ENCODE peak calls at places on chromosomes 5 and 9, in seven cellular contexts. M is mesendoderm, H is H9, V is H1, R is neuronal stem cell, Z is mesenchymal stem cell, B is trophoblast cell. W is an unnamed sample.

GRCh38 chr9:121776009-121776738 is 124.7 kb downstream of the DAB2IP start:
- DNase-seq in Z (no peak), B (no peak), V (no peak), H (no peak), M (no peak), R (no peak), W (no peak)

GRCh38 chr5:169944922-169945675 is 35.2 kb downstream of the INSYN2B start:
- DNase-seq in V (no peak), B (no peak), H (no peak), Z (no peak), R (no peak), M (peak; percentile 28), W (peak; percentile 21)

GRCh38 chr5:3269400-3270169 is 326.0 kb upstream of the IRX1 start:
- DNase-seq in H (no peak), M (no peak), V (no peak), B (no peak), R (no peak), Z (no peak), W (no peak)

GRCh38 chr9:18184034-18184800 is 289.7 kb upstream of the ADAMTSL1 start:
- DNase-seq in H (no peak), M (no peak), Z (no peak), R (no peak), V (no peak), B (no peak), W (no peak)

GRCh38 chr5:43037929-43038510 is 2.1 kb downstream of the ANXA2R start:
- DNase-seq in V (no peak), Z (peak; percentile 62), B (no peak), H (no peak), M (peak; percentile 55), R (no peak), W (peak; percentile 92)

GRCh38 chr9:120386390-120387131 is 193.4 kb downstream of the CDK5RAP2 start:
- DNase-seq in M (no peak), B (no peak), V (no peak), H (no peak), R (no peak), Z (no peak), W (no peak)

GRCh38 chr5:25716680-25717079 is 1071.9 kb upstream of the CDH10 start:
- DNase-seq in M (no peak), V (no peak), B (no peak), Z (no peak), H (no peak), R (no peak), W (no peak)

GRCh38 chr5:143501176-143501840 is 97.8 kb upstream of the NR3C1 start:
- DNase-seq in B (no peak), R (no peak), Z (no peak), H (no peak), M (no peak), V (no peak), W (no peak)

GRCh38 chr5:136080483-136081180 is 51.8 kb downstream of the TGFBI start:
- DNase-seq in R (peak; percentile 88), Z (peak; percentile 90), V (peak; percentile 47), M (peak; percentile 91), B (peak; percentile 64), H (peak; percentile 87), W (peak; percentile 94)

GRCh38 chr9:17859987-17860386 is 281.1 kb downstream of the SH3GL2 start:
- DNase-seq in V (no peak), H (no peak), M (no peak), Z (no peak), R (no peak), B (no peak), W (no peak)

GRCh38 chr5:18000744-18001143 is 366.5 kb downstream of the TAF11L14 start:
- DNase-seq in R (no peak), B (no peak), Z (no peak), M (no peak), H (no peak), V (no peak), W (no peak)

GRCh38 chr9:16100596-16101091 is 547.8 kb downstream of the CCDC171 start:
- DNase-seq in H (peak; percentile 33), Z (peak; percentile 77), R (no peak), V (no peak), M (peak; percentile 28), B (no peak), W (peak; percentile 71)

GRCh38 chr5:150144211-150144801 is 11.3 kb downstream of the PDGFRB start:
- DNase-seq in V (no peak), R (no peak), M (no peak), H (no peak), B (peak; percentile 34), Z (peak; percentile 81), W (peak; percentile 86)

GRCh38 chr5:133866160-133866902 is 102.1 kb downstream of the C5orf15 start:
- DNase-seq in B (no peak), Z (no peak), R (no peak), H (no peak), V (no peak), M (no peak), W (no peak)

GRCh38 chr9:132241840-132242620 is 80.2 kb downstream of the NTNG2 start:
- DNase-seq in R (no peak), V (no peak), B (peak; percentile 11), M (no peak), Z (peak; percentile 60), H (peak; percentile 56), W (no peak)

GRCh38 chr5:132483101-132483500 is 7.5 kb downstream of the IRF1 start:
- DNase-seq in V (no peak), R (no peak), B (peak; percentile 25), H (no peak), Z (no peak), M (no peak), W (no peak)

GRCh38 chr9:91328186-91328585 is 33.5 kb downstream of the AUH start:
- DNase-seq in Z (no peak), R (no peak), V (no peak), B (peak; percentile 79), M (no peak), H (no peak), W (peak; percentile 40)

GRCh38 chr5:150347003-150347402 is 10.5 kb upstream of the TCOF1 start:
- DNase-seq in B (no peak), H (no peak), V (no peak), Z (no peak), R (no peak), M (peak; percentile 13), W (no peak)

GRCh38 chr5:93602261-93603149 is 19.5 kb downstream of the NR2F1 start:
- DNase-seq in V (no peak), M (peak; percentile 90), B (no peak), Z (peak; percentile 49), H (peak; percentile 71), R (no peak), W (peak; percentile 33)

GRCh38 chr9:133584559-133585476 is 24.4 kb downstream of the FAM163B start:
- DNase-seq in Z (peak; percentile 41), V (no peak), R (no peak), M (peak; percentile 49), H (peak; percentile 62), B (no peak), W (no peak)

GRCh38 chr5:32270178-32270577 is 42.6 kb downstream of the MTMR12 start:
- DNase-seq in H (no peak), M (no peak), R (no peak), B (no peak), Z (no peak), V (no peak), W (no peak)
- H2BK5ac ChIP-seq in H (no peak overlapping the region), M (no peak overlapping the region), R (no peak overlapping the region), B (no peak overlapping the region), Z (no peak overlapping the region), V (no peak overlapping the region), W (no peak overlapping the region)

DNA sequence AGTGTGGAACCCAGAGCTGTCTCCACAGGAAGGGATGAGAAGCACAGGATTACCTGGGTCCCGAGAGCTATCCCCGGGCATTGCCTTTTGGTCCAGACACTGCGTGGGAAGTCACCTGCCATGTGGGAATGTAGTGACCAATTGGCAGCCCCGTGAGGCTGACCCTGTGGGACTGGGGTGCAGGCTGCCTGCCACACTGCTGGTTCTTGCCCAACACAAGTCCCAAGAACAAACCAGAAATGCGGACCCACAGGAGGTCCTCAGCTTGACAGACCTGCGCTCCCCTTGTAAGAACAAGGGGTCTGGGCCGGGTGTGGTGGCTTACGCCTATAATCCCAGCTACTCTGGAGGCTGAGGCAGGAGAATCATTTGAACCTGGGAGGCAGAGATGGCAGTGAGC is 2.4 kb upstream of the FGD3 start:
- DNase-seq in B (no peak), Z (no peak), V (no peak), M (no peak), H (no peak), R (no peak), W (no peak)
- H2BK5ac ChIP-seq in B (no peak overlapping the region), Z (no peak overlapping the region), V (no peak overlapping the region), M (no peak overlapping the region), H (no peak overlapping the region), R (no peak overlapping the region), W (no peak overlapping the region)

GRCh38 chr9:89892053-89892419 is 287.2 kb downstream of the GADD45G start:
- DNase-seq in M (no peak), Z (no peak), H (no peak), R (no peak), V (no peak), B (no peak), W (no peak)
- H2BK5ac ChIP-seq in M (no peak overlapping the region), Z (no peak overlapping the region), H (no peak overlapping the region), R (no peak overlapping the region), V (no peak overlapping the region), B (no peak overlapping the region), W (no peak overlapping the region)

GRCh38 chr9:81833563-81834345 is 94.5 kb upstream of the SPATA31D4 start:
- DNase-seq in V (no peak), Z (peak; percentile 85), H (no peak), B (no peak), M (no peak), R (no peak), W (peak; percentile 66)
- H2BK5ac ChIP-seq in V (no peak overlapping the region), Z (no peak overlapping the region), H (no peak overlapping the region), B (no peak overlapping the region), M (no peak overlapping the region), R (no peak overlapping the region), W (no peak overlapping the region)

DNA sequence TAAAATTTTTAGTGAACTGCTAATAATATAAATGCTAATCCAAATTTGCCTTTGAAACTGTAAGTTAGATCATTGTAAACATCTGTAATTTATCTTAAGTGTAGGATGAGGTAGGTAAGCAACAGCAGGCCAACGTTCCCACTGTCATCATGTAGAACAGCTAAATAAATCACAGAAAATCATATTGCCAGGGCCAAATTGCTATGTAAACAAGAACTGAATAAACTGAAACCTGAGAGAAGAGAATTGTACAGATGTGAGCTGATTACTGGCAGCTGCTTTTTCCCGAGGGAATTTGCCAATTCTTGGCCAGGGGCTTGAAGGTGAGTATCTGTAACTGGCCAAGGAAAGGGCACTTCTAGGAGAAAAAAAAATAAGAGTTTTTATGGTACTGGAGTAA is 97.7 kb downstream of the CDH10 start:
- DNase-seq in B (no peak), Z (no peak), R (no peak), H (no peak), M (no peak), V (no peak), W (no peak)
- H2BK5ac ChIP-seq in B (no peak overlapping the region), Z (no peak overlapping the region), R (no peak overlapping the region), H (no peak overlapping the region), M (no peak overlapping the region), V (no peak overlapping the region), W (no peak overlapping the region)

DNA sequence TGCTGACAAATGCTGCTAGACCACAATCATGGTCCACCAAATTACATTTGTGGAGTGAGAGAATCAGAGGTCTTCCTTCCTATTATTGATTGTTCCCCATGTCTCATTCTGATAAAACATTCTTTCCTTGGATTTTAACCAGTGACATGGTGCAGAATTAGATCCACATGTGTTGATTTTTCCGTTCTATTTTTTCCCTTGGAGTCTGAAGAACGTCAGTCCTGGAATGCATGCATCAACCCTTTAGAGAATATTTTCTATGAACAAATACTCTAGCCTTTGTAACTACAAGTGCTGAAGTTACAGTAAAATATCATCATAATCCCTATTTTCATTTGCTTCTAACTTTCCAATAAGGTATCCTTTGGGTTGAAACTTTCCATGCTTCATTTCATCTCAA is 170.7 kb upstream of the SPRY4 start:
- DNase-seq in M (no peak), Z (no peak), B (no peak), R (no peak), H (no peak), V (no peak), W (no peak)
- H2BK5ac ChIP-seq in M (no peak overlapping the region), Z (no peak overlapping the region), B (no peak overlapping the region), R (no peak overlapping the region), H (no peak overlapping the region), V (no peak overlapping the region), W (no peak overlapping the region)

W was measured in IMR-90.